ENCODE peak calls at places on chromosomes 1 and 21, in five cellular contexts. M is renal cortical epithelial cell, I is posterior vena cava, S is GM03348, A is T-helper 17 cell. L is an unnamed sample.

GRCh38 chr1:194658090-194658439 is 1471.7 kb upstream of the B3GALT2 start:
- DNase-seq in M (peak; percentile 76), I (no peak), S (no peak), A (no peak), L (no peak)

GRCh38 chr1:35564037-35564883 is 6.7 kb downstream of the NCDN start:
- DNase-seq in M (peak; percentile 69), I (peak; percentile 91), S (peak; percentile 85), A (peak; percentile 76), L (peak; percentile 75)

GRCh38 chr1:48402619-48403018 is 69.4 kb downstream of the SPATA6 start:
- DNase-seq in M (no peak), I (no peak), S (no peak), A (no peak), L (no peak)

GRCh38 chr21:33685613-33686197 is 43.4 kb downstream of the ITSN1 start:
- DNase-seq in M (peak; percentile 93), I (no peak), S (peak; percentile 51), A (no peak), L (no peak)

GRCh38 chr21:37829447-37829846 is 86.8 kb downstream of the KCNJ6 start:
- DNase-seq in M (peak; percentile 76), I (no peak), S (peak; percentile 79), A (no peak), L (no peak)

GRCh38 chr1:63920154-63921117 is 146.6 kb downstream of the ROR1 start:
- DNase-seq in M (peak; percentile 72), I (no peak), S (peak; percentile 82), A (no peak), L (no peak)

GRCh38 chr1:193143285-193143684 is 21.5 kb downstream of the CDC73 start:
- DNase-seq in M (peak; percentile 29), I (no peak), S (peak; percentile 5), A (no peak), L (no peak)

GRCh38 chr1:210822897-210823296 is 311.1 kb downstream of the KCNH1 start:
- DNase-seq in M (no peak), I (no peak), S (no peak), A (no peak), L (no peak)

GRCh38 chr1:229508823-229509337 is 739 bp upstream of the NUP133 start:
- DNase-seq in M (no peak), I (no peak), S (no peak), A (no peak), L (no peak)

GRCh38 chr1:37537378-37537777 is 16.7 kb downstream of the SNIP1 start:
- DNase-seq in M (peak; percentile 96), I (no peak), S (no peak), A (no peak), L (no peak)

GRCh38 chr1:66388918-66389317 is 145.0 kb upstream of the SGIP1 start:
- DNase-seq in M (no peak), I (no peak), S (no peak), A (no peak), L (no peak)

GRCh38 chr1:90989990-90990389 is 31.8 kb downstream of the ZNF644 start:
- DNase-seq in M (no peak), I (no peak), S (no peak), A (no peak), L (no peak)

GRCh38 chr1:185441608-185442007 is 124.6 kb upstream of the IVNS1ABP start:
- DNase-seq in M (peak; percentile 94), I (no peak), S (peak; percentile 56), A (no peak), L (no peak)

GRCh38 chr1:152218762-152219436 is 5.1 kb downstream of the HRNR start:
- DNase-seq in M (no peak), I (peak; percentile 81), S (no peak), A (no peak), L (no peak)

GRCh38 chr1:226605573-226605950 is 57.0 kb downstream of the STUM start:
- DNase-seq in M (no peak), I (no peak), S (no peak), A (no peak), L (no peak)

GRCh38 chr1:190029441-190029840 is 448.2 kb downstream of the BRINP3 start:
- DNase-seq in M (no peak), I (no peak), S (no peak), A (no peak), L (no peak)

GRCh38 chr1:110476028-110476765 is 25.2 kb downstream of the PROK1 start:
- DNase-seq in M (no peak), I (peak; percentile 31), S (no peak), A (no peak), L (no peak)

GRCh38 chr1:247456914-247457638 is 828 bp downstream of the OR2B11 start:
- DNase-seq in M (no peak), I (no peak), S (no peak), A (no peak), L (no peak)

GRCh38 chr1:19786988-19787423 is 12.7 kb downstream of the TMCO4 start:
- DNase-seq in M (no peak), I (peak; percentile 66), S (no peak), A (no peak), L (no peak)

GRCh38 chr1:41102208-41102607 is 80.7 kb upstream of the SLFNL1 start:
- DNase-seq in M (peak; percentile 94), I (peak; percentile 95), S (peak; percentile 82), A (no peak), L (no peak)

GRCh38 chr1:47696911-47697441 is 259.1 kb downstream of the FOXD2 start:
- DNase-seq in M (peak; percentile 27), I (no peak), S (no peak), A (no peak), L (no peak)

GRCh38 chr1:209839875-209840491 is 12.2 kb downstream of the UTP25 start:
- DNase-seq in M (peak; percentile 97), I (no peak), S (peak; percentile 83), A (no peak), L (no peak)

GRCh38 chr1:179082308-179083030 is 599 bp downstream of the TOR3A start:
- DNase-seq in M (no peak), I (peak; percentile 84), S (peak; percentile 77), A (peak; percentile 26), L (peak; percentile 21)

GRCh38 chr1:975896-976683 is 5.8 kb downstream of the PERM1 start:
- DNase-seq in M (peak; percentile 38), I (no peak), S (peak; percentile 90), A (peak; percentile 57), L (peak; percentile 82)

GRCh38 chr1:202501281-202501680 is 152.8 kb downstream of the PPP1R12B start:
- DNase-seq in M (peak; percentile 45), I (no peak), S (peak; percentile 24), A (no peak), L (no peak)

GRCh38 chr1:99818063-99818699 is 32.0 kb upstream of the AGL start:
- DNase-seq in M (no peak), I (no peak), S (peak; percentile 30), A (no peak), L (no peak)

GRCh38 chr1:71193153-71193552 is 112.3 kb upstream of the ZRANB2 start:
- DNase-seq in M (no peak), I (no peak), S (peak; percentile 26), A (no peak), L (no peak)

GRCh38 chr1:218384576-218384975 is 39.4 kb downstream of the TGFB2 start:
- DNase-seq in M (no peak), I (no peak), S (peak; percentile 37), A (no peak), L (no peak)

GRCh38 chr1:218347713-218348627 is 2.8 kb downstream of the TGFB2 start:
- DNase-seq in M (peak; percentile 51), I (no peak), S (no peak), A (no peak), L (no peak)

GRCh38 chr1:232012773-232013386 is 386.3 kb downstream of the DISC1 start:
- DNase-seq in M (no peak), I (no peak), S (no peak), A (no peak), L (no peak)

GRCh38 chr1:35605882-35606182 is 32.7 kb downstream of the TFAP2E start:
- DNase-seq in M (peak; percentile 6), I (no peak), S (peak; percentile 69), A (no peak), L (no peak)

GRCh38 chr1:169698976-169699375 is 12.4 kb downstream of the SELL start:
- DNase-seq in M (no peak), I (no peak), S (no peak), A (no peak), L (no peak)

GRCh38 chr1:203051841-203052324 is 25.6 kb downstream of the PPFIA4 start:
- DNase-seq in M (no peak), I (no peak), S (no peak), A (no peak), L (no peak)

GRCh38 chr1:215188302-215188950 is 105.9 kb downstream of the KCNK2 start:
- DNase-seq in M (no peak), I (no peak), S (peak; percentile 6), A (no peak), L (no peak)

GRCh38 chr1:159152031-159152430 is 19.4 kb upstream of the CADM3 start:
- DNase-seq in M (no peak), I (no peak), S (no peak), A (no peak), L (no peak)